ENCODE peak calls at places on chromosomes 13 and 19, in eight cellular contexts. One of them, this sample, is unnamed.
A peak's percentile ranks its signal among the peaks of the same experiment; 100 is the strongest.

GRCh38 chr13:111518161-111518791 is 197.8 kb downstream of the TEX29 start:
- DNase-seq in stomach: no peak
- DNase-seq in tibial nerve: no peak
- DNase-seq in H9: peak; percentile 57
- DNase-seq in CD4-positive, alpha-beta T cell: no peak
- DNase-seq in A673: no peak
- DNase-seq in body of pancreas: peak; percentile 59
- DNase-seq in breast epithelium: peak; percentile 36
- DNase-seq in this sample: no peak

GRCh38 chr13:105410602-105411001 is 1124.9 kb downstream of the EFNB2 start:
- DNase-seq in body of pancreas: peak; percentile 79
- DNase-seq in tibial nerve: peak; percentile 47
- DNase-seq in A673: peak; percentile 69
- DNase-seq in breast epithelium: peak; percentile 62
- DNase-seq in H9: peak; percentile 71
- DNase-seq in CD4-positive, alpha-beta T cell: no peak
- DNase-seq in stomach: peak; percentile 67
- DNase-seq in this sample: peak; percentile 9

GRCh38 chr19:40519352-40520322 is 52.8 kb downstream of the SPTBN4 start:
- DNase-seq in stomach: peak; percentile 26
- DNase-seq in CD4-positive, alpha-beta T cell: no peak
- DNase-seq in A673: peak; percentile 59
- DNase-seq in H9: peak; percentile 73
- DNase-seq in breast epithelium: no peak
- DNase-seq in tibial nerve: no peak
- DNase-seq in body of pancreas: peak; percentile 48
- DNase-seq in this sample: no peak

GRCh38 chr19:34644991-34645461 is 31.9 kb downstream of the SCGB2B2 start:
- DNase-seq in tibial nerve: no peak
- DNase-seq in H9: no peak
- DNase-seq in CD4-positive, alpha-beta T cell: no peak
- DNase-seq in stomach: no peak
- DNase-seq in breast epithelium: peak; percentile 70
- DNase-seq in body of pancreas: peak; percentile 48
- DNase-seq in A673: no peak
- DNase-seq in this sample: no peak

GRCh38 chr13:90414691-90415596 is 932.5 kb upstream of the MIR17HG start:
- DNase-seq in breast epithelium: no peak
- DNase-seq in stomach: no peak
- DNase-seq in A673: peak; percentile 66
- DNase-seq in body of pancreas: no peak
- DNase-seq in tibial nerve: no peak
- DNase-seq in CD4-positive, alpha-beta T cell: no peak
- DNase-seq in H9: no peak
- DNase-seq in this sample: no peak

GRCh38 chr13:90732049-90732448 is 615.4 kb upstream of the MIR17HG start:
- DNase-seq in body of pancreas: no peak
- DNase-seq in stomach: no peak
- DNase-seq in H9: peak; percentile 74
- DNase-seq in A673: no peak
- DNase-seq in breast epithelium: no peak
- DNase-seq in tibial nerve: no peak
- DNase-seq in CD4-positive, alpha-beta T cell: no peak
- DNase-seq in this sample: no peak

GRCh38 chr19:41546386-41546789 is 29.6 kb upstream of the CEACAM21 start:
- DNase-seq in body of pancreas: no peak
- DNase-seq in A673: no peak
- DNase-seq in stomach: no peak
- DNase-seq in breast epithelium: no peak
- DNase-seq in tibial nerve: no peak
- DNase-seq in CD4-positive, alpha-beta T cell: no peak
- DNase-seq in H9: no peak
- DNase-seq in this sample: no peak

GRCh38 chr13:81602236-81602635 is 1261.3 kb upstream of the SPRY2 start:
- DNase-seq in stomach: no peak
- DNase-seq in H9: no peak
- DNase-seq in tibial nerve: no peak
- DNase-seq in CD4-positive, alpha-beta T cell: no peak
- DNase-seq in A673: no peak
- DNase-seq in breast epithelium: no peak
- DNase-seq in body of pancreas: no peak
- DNase-seq in this sample: no peak

GRCh38 chr19:12137541-12137940 is 2.6 kb downstream of the ZNF20 start:
- DNase-seq in stomach: no peak
- DNase-seq in body of pancreas: no peak
- DNase-seq in H9: peak; percentile 33
- DNase-seq in A673: peak; percentile 25
- DNase-seq in tibial nerve: no peak
- DNase-seq in breast epithelium: no peak
- DNase-seq in CD4-positive, alpha-beta T cell: peak; percentile 19
- DNase-seq in this sample: peak; percentile 8

GRCh38 chr19:38852231-38853044 is 2.7 kb upstream of the HNRNPL start:
- DNase-seq in H9: peak; percentile 54
- DNase-seq in tibial nerve: peak; percentile 51
- DNase-seq in body of pancreas: peak; percentile 60
- DNase-seq in A673: peak; percentile 50
- DNase-seq in breast epithelium: peak; percentile 68
- DNase-seq in stomach: peak; percentile 56
- DNase-seq in CD4-positive, alpha-beta T cell: no peak
- DNase-seq in this sample: peak; percentile 70

GRCh38 chr13:98892821-98893220 is 85.0 kb downstream of the DOCK9 start:
- DNase-seq in tibial nerve: no peak
- DNase-seq in stomach: no peak
- DNase-seq in body of pancreas: no peak
- DNase-seq in breast epithelium: no peak
- DNase-seq in CD4-positive, alpha-beta T cell: no peak
- DNase-seq in A673: peak; percentile 85
- DNase-seq in H9: no peak
- DNase-seq in this sample: no peak

GRCh38 chr19:1826557-1827521 is 14.8 kb upstream of the ATP8B3 start:
- DNase-seq in H9: peak; percentile 76
- DNase-seq in stomach: no peak
- DNase-seq in body of pancreas: no peak
- DNase-seq in A673: no peak
- DNase-seq in CD4-positive, alpha-beta T cell: no peak
- DNase-seq in tibial nerve: no peak
- DNase-seq in breast epithelium: no peak
- DNase-seq in this sample: no peak

GRCh38 chr19:14164724-14165493 is 28.5 kb upstream of the ASF1B start:
- DNase-seq in H9: no peak
- DNase-seq in breast epithelium: no peak
- DNase-seq in tibial nerve: no peak
- DNase-seq in A673: no peak
- DNase-seq in stomach: no peak
- DNase-seq in CD4-positive, alpha-beta T cell: no peak
- DNase-seq in body of pancreas: no peak
- DNase-seq in this sample: no peak

GRCh38 chr13:52969373-52969772 is 59.2 kb upstream of the OLFM4 start:
- DNase-seq in breast epithelium: no peak
- DNase-seq in A673: peak; percentile 4
- DNase-seq in H9: no peak
- DNase-seq in stomach: no peak
- DNase-seq in body of pancreas: no peak
- DNase-seq in CD4-positive, alpha-beta T cell: no peak
- DNase-seq in tibial nerve: no peak
- DNase-seq in this sample: no peak

GRCh38 chr19:22806418-22806817 is 22.5 kb upstream of the ZNF99 start:
- DNase-seq in CD4-positive, alpha-beta T cell: no peak
- DNase-seq in stomach: no peak
- DNase-seq in tibial nerve: no peak
- DNase-seq in H9: no peak
- DNase-seq in body of pancreas: no peak
- DNase-seq in breast epithelium: no peak
- DNase-seq in A673: no peak
- DNase-seq in this sample: no peak

GRCh38 chr13:101447852-101448251 is 4.6 kb upstream of the ITGBL1 start:
- DNase-seq in breast epithelium: no peak
- DNase-seq in tibial nerve: no peak
- DNase-seq in A673: peak; percentile 25
- DNase-seq in body of pancreas: no peak
- DNase-seq in stomach: no peak
- DNase-seq in CD4-positive, alpha-beta T cell: no peak
- DNase-seq in H9: no peak
- DNase-seq in this sample: no peak

GRCh38 chr13:101452519-101453485 is at the start of gene ITGBL1:
- DNase-seq in CD4-positive, alpha-beta T cell: no peak
- DNase-seq in H9: no peak
- DNase-seq in body of pancreas: peak; percentile 7
- DNase-seq in tibial nerve: no peak
- DNase-seq in A673: peak; percentile 27
- DNase-seq in breast epithelium: no peak
- DNase-seq in stomach: no peak
- DNase-seq in this sample: no peak

GRCh38 chr13:101451641-101452040 is 834 bp upstream of the ITGBL1 start:
- DNase-seq in breast epithelium: no peak
- DNase-seq in H9: no peak
- DNase-seq in CD4-positive, alpha-beta T cell: no peak
- DNase-seq in stomach: no peak
- DNase-seq in tibial nerve: no peak
- DNase-seq in A673: no peak
- DNase-seq in body of pancreas: no peak
- DNase-seq in this sample: no peak

GRCh38 chr13:101450749-101451130 is 1.7 kb upstream of the ITGBL1 start:
- DNase-seq in stomach: no peak
- DNase-seq in body of pancreas: no peak
- DNase-seq in breast epithelium: no peak
- DNase-seq in A673: no peak
- DNase-seq in tibial nerve: no peak
- DNase-seq in CD4-positive, alpha-beta T cell: no peak
- DNase-seq in H9: no peak
- DNase-seq in this sample: no peak

GRCh38 chr13:101449971-101450748 is 2.3 kb upstream of the ITGBL1 start:
- DNase-seq in A673: no peak
- DNase-seq in stomach: no peak
- DNase-seq in breast epithelium: no peak
- DNase-seq in H9: no peak
- DNase-seq in CD4-positive, alpha-beta T cell: no peak
- DNase-seq in tibial nerve: no peak
- DNase-seq in body of pancreas: no peak
- DNase-seq in this sample: no peak
- TF ChIP-seq CTCF in A673: no peak
- TF ChIP-seq CTCF in stomach: no peak
- TF ChIP-seq CTCF in breast epithelium: no peak
- TF ChIP-seq CTCF in H9: no peak
- TF ChIP-seq CTCF in CD4-positive, alpha-beta T cell: no peak
- TF ChIP-seq CTCF in tibial nerve: no peak
- TF ChIP-seq CTCF in body of pancreas: no peak
- TF ChIP-seq CTCF in this sample: no peak

GRCh38 chr13:63005625-63006024 is 1590.0 kb upstream of the PCDH20 start:
- DNase-seq in H9: no peak
- DNase-seq in CD4-positive, alpha-beta T cell: no peak
- DNase-seq in breast epithelium: no peak
- DNase-seq in A673: no peak
- DNase-seq in tibial nerve: no peak
- DNase-seq in stomach: no peak
- DNase-seq in body of pancreas: no peak
- DNase-seq in this sample: no peak
- H3K9me3 ChIP-seq in H9: peaks cover 19% of the 10 kb centered on the region
- H3K9me3 ChIP-seq in CD4-positive, alpha-beta T cell: peaks cover 17% of the 10 kb centered on the region
- H3K9me3 ChIP-seq in breast epithelium: peaks cover 13% of the 10 kb centered on the region
- H3K9me3 ChIP-seq in A673: peaks cover 21% of the 10 kb centered on the region
- H3K9me3 ChIP-seq in tibial nerve: no peaks in the 10 kb centered on the region
- H3K9me3 ChIP-seq in stomach: no peaks in the 10 kb centered on the region
- H3K9me3 ChIP-seq in body of pancreas: no peaks in the 10 kb centered on the region
- H3K9me3 ChIP-seq in this sample: peaks cover 5% of the 10 kb centered on the region

GRCh38 chr19:28446511-28446910 is 766.4 kb downstream of the UQCRFS1 start:
- DNase-seq in body of pancreas: no peak
- DNase-seq in tibial nerve: no peak
- DNase-seq in stomach: no peak
- DNase-seq in breast epithelium: no peak
- DNase-seq in H9: peak; percentile 79
- DNase-seq in CD4-positive, alpha-beta T cell: no peak
- DNase-seq in A673: no peak
- DNase-seq in this sample: no peak

GRCh38 chr19:28443361-28443760 is 769.6 kb downstream of the UQCRFS1 start:
- DNase-seq in stomach: no peak
- DNase-seq in body of pancreas: no peak
- DNase-seq in tibial nerve: no peak
- DNase-seq in CD4-positive, alpha-beta T cell: no peak
- DNase-seq in A673: no peak
- DNase-seq in H9: no peak
- DNase-seq in breast epithelium: no peak
- DNase-seq in this sample: no peak

GRCh38 chr19:28444371-28444770 is 768.6 kb downstream of the UQCRFS1 start:
- DNase-seq in A673: no peak
- DNase-seq in tibial nerve: no peak
- DNase-seq in CD4-positive, alpha-beta T cell: no peak
- DNase-seq in stomach: no peak
- DNase-seq in H9: no peak
- DNase-seq in breast epithelium: no peak
- DNase-seq in body of pancreas: no peak
- DNase-seq in this sample: no peak

GRCh38 chr19:28449803-28450202 is 763.1 kb downstream of the UQCRFS1 start:
- DNase-seq in body of pancreas: no peak
- DNase-seq in breast epithelium: no peak
- DNase-seq in H9: no peak
- DNase-seq in stomach: no peak
- DNase-seq in A673: no peak
- DNase-seq in tibial nerve: no peak
- DNase-seq in CD4-positive, alpha-beta T cell: no peak
- DNase-seq in this sample: no peak

GRCh38 chr19:28445826-28446225 is 767.1 kb downstream of the UQCRFS1 start:
- DNase-seq in stomach: no peak
- DNase-seq in H9: no peak
- DNase-seq in breast epithelium: no peak
- DNase-seq in body of pancreas: no peak
- DNase-seq in tibial nerve: no peak
- DNase-seq in A673: no peak
- DNase-seq in CD4-positive, alpha-beta T cell: no peak
- DNase-seq in this sample: no peak
- H3K27ac ChIP-seq in stomach: no peak overlapping the region
- H3K27ac ChIP-seq in H9: no peak overlapping the region
- H3K27ac ChIP-seq in breast epithelium: no peak overlapping the region
- H3K27ac ChIP-seq in body of pancreas: no peak overlapping the region
- H3K27ac ChIP-seq in tibial nerve: no peak overlapping the region
- H3K27ac ChIP-seq in A673: no peak overlapping the region
- H3K27ac ChIP-seq in CD4-positive, alpha-beta T cell: no peak overlapping the region
- H3K27ac ChIP-seq in this sample: no peak overlapping the region

GRCh38 chr19:50501568-50502475 is 9.2 kb downstream of the JOSD2 start:
- DNase-seq in A673: no peak
- DNase-seq in tibial nerve: no peak
- DNase-seq in body of pancreas: no peak
- DNase-seq in breast epithelium: no peak
- DNase-seq in stomach: no peak
- DNase-seq in CD4-positive, alpha-beta T cell: no peak
- DNase-seq in H9: no peak
- DNase-seq in this sample: no peak

GRCh38 chr19:50498219-50499056 is 12.6 kb downstream of the JOSD2 start:
- DNase-seq in stomach: no peak
- DNase-seq in CD4-positive, alpha-beta T cell: no peak
- DNase-seq in breast epithelium: no peak
- DNase-seq in body of pancreas: no peak
- DNase-seq in H9: no peak
- DNase-seq in tibial nerve: no peak
- DNase-seq in A673: no peak
- DNase-seq in this sample: no peak

GRCh38 chr19:50501186-50501567 is 9.8 kb downstream of the JOSD2 start:
- DNase-seq in stomach: no peak
- DNase-seq in breast epithelium: no peak
- DNase-seq in CD4-positive, alpha-beta T cell: no peak
- DNase-seq in body of pancreas: no peak
- DNase-seq in H9: no peak
- DNase-seq in A673: no peak
- DNase-seq in tibial nerve: no peak
- DNase-seq in this sample: no peak

GRCh38 chr19:50500753-50501151 is 10.2 kb downstream of the JOSD2 start:
- DNase-seq in tibial nerve: no peak
- DNase-seq in breast epithelium: no peak
- DNase-seq in A673: no peak
- DNase-seq in H9: no peak
- DNase-seq in stomach: no peak
- DNase-seq in body of pancreas: no peak
- DNase-seq in CD4-positive, alpha-beta T cell: no peak
- DNase-seq in this sample: no peak

GRCh38 chr19:50500060-50500752 is 10.8 kb downstream of the JOSD2 start:
- DNase-seq in tibial nerve: no peak
- DNase-seq in CD4-positive, alpha-beta T cell: no peak
- DNase-seq in stomach: no peak
- DNase-seq in breast epithelium: no peak
- DNase-seq in A673: no peak
- DNase-seq in body of pancreas: no peak
- DNase-seq in H9: peak; percentile 63
- DNase-seq in this sample: no peak
- TF ChIP-seq CTCF in tibial nerve: no peak
- TF ChIP-seq CTCF in CD4-positive, alpha-beta T cell: no peak
- TF ChIP-seq CTCF in stomach: no peak
- TF ChIP-seq CTCF in breast epithelium: no peak
- TF ChIP-seq CTCF in A673: no peak
- TF ChIP-seq CTCF in body of pancreas: no peak
- TF ChIP-seq CTCF in H9: peak; percentile 50
- TF ChIP-seq CTCF in this sample: no peak